ENCODE peak calls at places on chromosomes 2 and 18, in six cellular contexts. B, U, K, A, L and W are unnamed samples.

GRCh38 chr2:74188018-74188601 is 9.4 kb upstream of the MOB1A start:
- DNase-seq in B (peak; percentile 70), U (no peak), K (no peak), A (no peak), L (no peak), W (no peak)

GRCh38 chr2:239499989-239500914 is 99.4 kb upstream of the HDAC4 start:
- DNase-seq in B (peak; percentile 18), U (no peak), K (no peak), A (no peak), L (no peak), W (no peak)

GRCh38 chr2:190637331-190637734 is 11.6 kb upstream of the NAB1 start:
- DNase-seq in B (peak; percentile 89), U (no peak), K (no peak), A (no peak), L (no peak), W (no peak)

GRCh38 chr2:230905448-230906430 is 19.3 kb downstream of the GPR55 start:
- DNase-seq in B (no peak), U (no peak), K (no peak), A (peak; percentile 16), L (no peak), W (no peak)

GRCh38 chr18:55477537-55478300 is 110.3 kb downstream of the TCF4 start:
- DNase-seq in B (peak; percentile 72), U (no peak), K (peak; percentile 27), A (no peak), L (no peak), W (peak; percentile 74)

GRCh38 chr2:98458207-98458606 is 13.5 kb downstream of the INPP4A start:
- DNase-seq in B (no peak), U (no peak), K (no peak), A (no peak), L (no peak), W (no peak)

GRCh38 chr2:118166242-118166641 is 78.0 kb downstream of the INSIG2 start:
- DNase-seq in B (no peak), U (no peak), K (no peak), A (no peak), L (no peak), W (no peak)

GRCh38 chr2:160125828-160126227 is 63.4 kb upstream of the PLA2R1 start:
- DNase-seq in B (no peak), U (no peak), K (no peak), A (no peak), L (no peak), W (no peak)

GRCh38 chr2:187575081-187576067 is 21.1 kb upstream of the TFPI start:
- DNase-seq in B (peak; percentile 46), U (no peak), K (no peak), A (no peak), L (no peak), W (no peak)

GRCh38 chr2:5694016-5694690 is 2.0 kb downstream of the SOX11 start:
- DNase-seq in B (peak; percentile 7), U (no peak), K (no peak), A (no peak), L (no peak), W (no peak)

GRCh38 chr2:5691659-5692529 is at the start of gene SOX11:
- DNase-seq in B (peak; percentile 87), U (peak; percentile 57), K (peak; percentile 23), A (no peak), L (peak; percentile 96), W (no peak)

GRCh38 chr2:5690718-5691658 is 1.2 kb upstream of the SOX11 start:
- DNase-seq in B (peak; percentile 57), U (no peak), K (no peak), A (no peak), L (peak; percentile 82), W (no peak)

GRCh38 chr2:5693288-5694015 is 1.3 kb downstream of the SOX11 start:
- DNase-seq in B (peak; percentile 33), U (no peak), K (no peak), A (no peak), L (no peak), W (no peak)

GRCh38 chr2:5692561-5693287 is 540 bp downstream of the SOX11 start:
- DNase-seq in B (peak; percentile 62), U (no peak), K (no peak), A (no peak), L (no peak), W (no peak)
- H3K4me3 ChIP-seq in B (peak overlapping the region; percentile 98), U (peak overlapping the region; percentile 49), K (no peak overlapping the region), A (no peak overlapping the region), L (peak overlapping the region; percentile 71), W (no peak overlapping the region)

DNA sequence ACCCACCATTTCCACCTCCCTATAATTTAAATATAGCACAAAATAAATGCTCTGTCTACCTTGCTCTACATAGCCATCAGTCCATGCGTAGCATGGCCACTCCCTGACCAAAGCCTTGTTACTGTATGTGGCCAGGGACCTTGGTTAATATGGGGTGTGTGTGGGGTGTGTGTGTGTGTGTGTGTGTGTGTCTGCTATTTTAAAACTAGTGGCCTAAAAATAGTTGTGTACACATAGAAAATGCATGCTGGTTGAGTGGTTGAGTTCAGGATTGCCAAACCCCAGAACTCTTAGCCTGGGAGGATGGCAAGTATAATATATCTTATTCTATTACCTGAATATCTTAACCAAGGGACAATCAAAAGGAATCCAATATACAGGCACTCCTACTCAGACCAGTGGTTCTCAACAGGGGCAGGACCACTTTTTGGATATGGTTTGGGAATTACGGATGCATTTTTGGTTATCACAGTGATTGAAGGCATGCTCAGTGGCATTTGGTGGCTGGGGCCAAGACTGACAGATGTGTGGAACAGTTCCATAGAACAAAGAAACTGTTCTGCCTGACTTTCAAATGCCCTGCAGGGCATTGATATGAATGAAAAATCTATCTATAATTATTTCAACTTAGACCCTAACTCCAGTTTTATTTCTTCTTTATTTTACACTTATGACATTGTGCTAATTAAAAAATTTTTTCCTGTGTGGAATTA is 72.3 kb upstream of the PSME4 start:
- DNase-seq in B (peak; percentile 31), U (peak; percentile 49), K (no peak), A (no peak), L (no peak), W (no peak)
- H3K27ac ChIP-seq in B (no peak overlapping the region), U (peak overlapping the region; percentile 75), K (peak overlapping the region; percentile 42), A (no peak overlapping the region), L (no peak overlapping the region), W (no peak overlapping the region)

DNA sequence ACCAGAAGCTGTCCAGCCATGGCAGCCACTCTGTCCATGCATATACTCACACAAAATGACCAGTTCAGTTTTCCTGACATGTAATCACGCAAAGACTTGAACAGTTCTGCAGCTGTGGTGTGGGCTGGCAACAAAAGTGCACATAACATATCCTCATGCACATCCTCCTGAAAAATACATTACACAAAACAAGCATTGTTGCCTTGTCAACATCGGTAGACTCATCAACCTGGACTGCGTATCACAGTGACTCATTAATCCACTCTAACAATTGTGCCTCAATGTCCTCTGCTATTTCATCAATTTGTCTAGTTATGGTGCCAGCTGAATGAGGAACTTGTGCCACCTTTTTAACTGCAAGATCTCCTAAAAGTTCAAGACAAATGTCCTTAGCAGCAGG is 19.5 kb downstream of the RBKS start:
- DNase-seq in B (no peak), U (no peak), K (no peak), A (no peak), L (no peak), W (no peak)
- H3K27me3 ChIP-seq in B (no peaks in the 10 kb centered on the region), U (no peaks in the 10 kb centered on the region), K (no peaks in the 10 kb centered on the region), A (no peaks in the 10 kb centered on the region), L (no peaks in the 10 kb centered on the region), W (no peaks in the 10 kb centered on the region)

GRCh38 chr2:79375817-79376216 is 137.0 kb upstream of the CTNNA2 start:
- DNase-seq in B (no peak), U (no peak), K (no peak), A (no peak), L (no peak), W (no peak)
- H3K4me3 ChIP-seq in B (no peak overlapping the region), U (no peak overlapping the region), K (no peak overlapping the region), A (no peak overlapping the region), L (no peak overlapping the region), W (no peak overlapping the region)

GRCh38 chr2:27162151-27163121 is 13.6 kb downstream of the TCF23 start:
- DNase-seq in B (no peak), U (no peak), K (no peak), A (no peak), L (no peak), W (peak; percentile 69)
- H3K27ac ChIP-seq in B (no peak overlapping the region), U (no peak overlapping the region), K (no peak overlapping the region), A (no peak overlapping the region), L (no peak overlapping the region), W (peak overlapping the region; percentile 30)